ENCODE peak calls at places on chromosomes 4 and X, in four cellular contexts. B is hepatocyte, V is stomach, T is cardiac muscle cell. L is an unnamed sample. For H3K36me3, the result is how much of the 10 kb centered on the place peaks cover.

GRCh38 chr4:153258750-153259149 is 54.5 kb downstream of the TRIM2 start:
- DNase-seq in B (no peak), V (no peak), T (no peak), L (no peak)

GRCh38 chr4:26821677-26822503 is 38.8 kb upstream of the STIM2 start:
- DNase-seq in B (peak), V (no peak), T (no peak), L (no peak)

GRCh38 chr4:120144634-120145033 is 78.0 kb upstream of the MAD2L1 start:
- DNase-seq in B (no peak), V (no peak), T (no peak), L (no peak)

GRCh38 chrX:149151805-149152757 is 353.0 kb downstream of the IDS start:
- DNase-seq in B (no peak), V (no peak), T (no peak), L (no peak)

GRCh38 chr4:71550220-71551190 is 211.7 kb downstream of the SLC4A4 start:
- DNase-seq in B (peak), V (no peak), T (peak), L (no peak)

GRCh38 chrX:119654112-119654531 is 38.8 kb downstream of the SEPTIN6 start:
- DNase-seq in B (peak), V (no peak), T (peak), L (no peak)

GRCh38 chr4:81407726-81408125 is 64.0 kb downstream of the RASGEF1B start:
- DNase-seq in B (no peak), V (no peak), T (no peak), L (no peak)

GRCh38 chrX:9848718-9849481 is 62.7 kb downstream of the SHROOM2 start:
- DNase-seq in B (no peak), V (no peak), T (no peak), L (no peak)

GRCh38 chr4:40255722-40256281 is 59.0 kb downstream of the RHOH start:
- DNase-seq in B (peak), V (no peak), T (no peak), L (no peak)

GRCh38 chrX:153702350-153703035 is 14.8 kb downstream of the SLC6A8 start:
- DNase-seq in B (no peak), V (no peak), T (no peak), L (no peak)

GRCh38 chrX:19630228-19630627 is 114.9 kb upstream of the MAP3K15 start:
- DNase-seq in B (no peak), V (no peak), T (no peak), L (no peak)

GRCh38 chr4:101271516-101271915 is 75.8 kb downstream of the PPP3CA start:
- DNase-seq in B (no peak), V (no peak), T (peak), L (no peak)

GRCh38 chrX:133935096-133935495 is 50.3 kb downstream of the GPC3 start:
- DNase-seq in B (no peak), V (no peak), T (no peak), L (no peak)

GRCh38 chr4:35760706-35761278 is 483.5 kb downstream of the ARAP2 start:
- DNase-seq in B (no peak), V (no peak), T (no peak), L (no peak)

GRCh38 chr4:25190407-25190806 is 30.2 kb upstream of the SEPSECS start:
- DNase-seq in B (peak), V (no peak), T (no peak), L (no peak)

GRCh38 chrX:80808854-80809493 is 703 bp downstream of the BRWD3 start:
- DNase-seq in B (peak), V (no peak), T (peak), L (peak)
- H3K4me3 ChIP-seq in B (peak), V (peak), T (peak), L (peak)

GRCh38 chrX:41010188-41010846 is 74.9 kb upstream of the USP9X start:
- DNase-seq in B (peak), V (peak), T (peak), L (peak)
- TF ChIP-seq CTCF in B (no peak), V (no peak), T (peak), L (no peak)

GRCh38 chrX:39309721-39310152 is 508.5 kb downstream of the MID1IP1 start:
- DNase-seq in B (peak), V (no peak), T (no peak), L (no peak)

GRCh38 chrX:39308126-39308525 is 506.9 kb downstream of the MID1IP1 start:
- DNase-seq in B (no peak), V (no peak), T (no peak), L (no peak)

GRCh38 chrX:39307488-39307887 is 506.2 kb downstream of the MID1IP1 start:
- DNase-seq in B (no peak), V (no peak), T (no peak), L (no peak)

GRCh38 chrX:39310925-39311324 is 509.7 kb downstream of the MID1IP1 start:
- DNase-seq in B (no peak), V (no peak), T (no peak), L (no peak)

GRCh38 chrX:39309018-39309620 is 507.9 kb downstream of the MID1IP1 start:
- DNase-seq in B (peak), V (no peak), T (no peak), L (no peak)
- H3K36me3 ChIP-seq in B (under half), V (under half), T (under half), L (under half)

GRCh38 chr4:7936963-7937362 is 2.7 kb downstream of the AFAP1 start:
- DNase-seq in B (no peak), V (no peak), T (no peak), L (no peak)
- H3K4me3 ChIP-seq in B (no peak), V (no peak), T (no peak), L (no peak)